ENCODE peak calls at places on chromosomes 3 and 15, in ten cellular contexts. D is SHP77; S is endodermal cell; C is sciatic nerve; Q is AG04449; X is neural crest cell; W is stimulated activated CD4-positive, alpha-beta T cell treated with anti-CD3 and anti-CD28 coated beads, Interleukin-2, amount 100 ng/mL, for 48 hours; Z is KG1; G is naive thymus-derived CD4-positive, alpha-beta T cell; F is HuH-7. T is an unnamed sample.
A peak's percentile ranks its signal among the peaks of the same experiment; 100 is the strongest.

GRCh38 chr3:56324473-56324872 is 143.8 kb downstream of the ERC2 start:
- DNase-seq in D (no peak), S (no peak), C (no peak), Q (no peak), X (no peak), W (no peak), Z (no peak), G (no peak), F (no peak), T (no peak)

GRCh38 chr3:108329508-108329907 is 33.2 kb downstream of the HHLA2 start:
- DNase-seq in D (no peak), S (no peak), C (no peak), Q (no peak), X (no peak), W (no peak), Z (no peak), G (no peak), F (no peak), T (no peak)

GRCh38 chr3:41768363-41768762 is 193.5 kb downstream of the ULK4 start:
- DNase-seq in D (no peak), S (no peak), C (no peak), Q (no peak), X (no peak), W (no peak), Z (no peak), G (no peak), F (no peak), T (no peak)

GRCh38 chr15:58748787-58749531 is 548 bp downstream of the ADAM10 start:
- DNase-seq in D (no peak), S (peak; percentile 79), C (peak; percentile 75), Q (no peak), X (peak; percentile 54), W (peak; percentile 14), Z (no peak), G (peak; percentile 40), F (peak; percentile 23), T (no peak)

GRCh38 chr3:45760878-45761711 is 35.2 kb downstream of the SLC6A20 start:
- DNase-seq in D (peak; percentile 33), S (peak; percentile 87), C (no peak), Q (peak; percentile 3), X (peak; percentile 40), W (peak; percentile 16), Z (no peak), G (no peak), F (peak; percentile 91), T (peak; percentile 38)

GRCh38 chr3:143040264-143040879 is 39.0 kb downstream of the U2SURP start:
- DNase-seq in D (no peak), S (no peak), C (no peak), Q (no peak), X (no peak), W (no peak), Z (no peak), G (no peak), F (peak; percentile 8), T (peak; percentile 4)

GRCh38 chr3:148433665-148434064 is 264.0 kb upstream of the AGTR1 start:
- DNase-seq in D (no peak), S (no peak), C (no peak), Q (no peak), X (no peak), W (no peak), Z (no peak), G (no peak), F (no peak), T (no peak)

GRCh38 chr3:12658593-12659058 is 5.3 kb downstream of the RAF1 start:
- DNase-seq in D (no peak), S (no peak), C (no peak), Q (peak; percentile 77), X (no peak), W (no peak), Z (no peak), G (no peak), F (no peak), T (no peak)

GRCh38 chr15:80177151-80177550 is 24.4 kb downstream of the FAH start:
- DNase-seq in D (no peak), S (no peak), C (no peak), Q (no peak), X (no peak), W (no peak), Z (no peak), G (no peak), F (no peak), T (no peak)

GRCh38 chr3:110955301-110955880 is 116.2 kb upstream of the NECTIN3 start:
- DNase-seq in D (no peak), S (no peak), C (no peak), Q (no peak), X (no peak), W (no peak), Z (no peak), G (no peak), F (no peak), T (no peak)

GRCh38 chr3:47113669-47114365 is 50.1 kb downstream of the SETD2 start:
- DNase-seq in D (no peak), S (no peak), C (no peak), Q (peak; percentile 64), X (no peak), W (no peak), Z (no peak), G (no peak), F (no peak), T (no peak)

GRCh38 chr3:12709334-12709733 is 45.4 kb upstream of the RAF1 start:
- DNase-seq in D (no peak), S (no peak), C (no peak), Q (no peak), X (no peak), W (no peak), Z (no peak), G (no peak), F (no peak), T (no peak)

GRCh38 chr3:184233127-184233843 is 3.9 kb downstream of the VWA5B2 start:
- DNase-seq in D (no peak), S (no peak), C (peak; percentile 46), Q (no peak), X (no peak), W (no peak), Z (no peak), G (no peak), F (no peak), T (no peak)

GRCh38 chr3:148598619-148599018 is 99.1 kb upstream of the AGTR1 start:
- DNase-seq in D (no peak), S (no peak), C (no peak), Q (no peak), X (no peak), W (no peak), Z (no peak), G (no peak), F (no peak), T (no peak)

GRCh38 chr3:179464296-179465092 is 13.2 kb upstream of the GNB4 start:
- DNase-seq in D (no peak), S (no peak), C (no peak), Q (no peak), X (no peak), W (no peak), Z (no peak), G (no peak), F (no peak), T (no peak)

GRCh38 chr15:48868018-48868417 is 9.9 kb upstream of the EID1 start:
- DNase-seq in D (no peak), S (no peak), C (no peak), Q (no peak), X (no peak), W (no peak), Z (no peak), G (no peak), F (no peak), T (peak; percentile 70)

GRCh38 chr15:97944724-97945123 is 15.8 kb upstream of the ARRDC4 start:
- DNase-seq in D (no peak), S (no peak), C (no peak), Q (no peak), X (no peak), W (no peak), Z (no peak), G (no peak), F (no peak), T (no peak)

GRCh38 chr3:114506622-114507300 is 212.9 kb downstream of the TIGIT start:
- DNase-seq in D (no peak), S (no peak), C (no peak), Q (no peak), X (no peak), W (no peak), Z (no peak), G (no peak), F (no peak), T (no peak)

GRCh38 chr3:155130001-155130400 is 49.9 kb downstream of the MME start:
- DNase-seq in D (no peak), S (no peak), C (no peak), Q (no peak), X (no peak), W (no peak), Z (no peak), G (no peak), F (no peak), T (no peak)

GRCh38 chr3:97432914-97433313 is 331.6 kb upstream of the ARL6 start:
- DNase-seq in D (no peak), S (no peak), C (no peak), Q (no peak), X (no peak), W (no peak), Z (no peak), G (no peak), F (no peak), T (no peak)

GRCh38 chr3:112086857-112087524 is 802 bp downstream of the C3orf52 start:
- DNase-seq in D (no peak), S (peak; percentile 64), C (no peak), Q (no peak), X (no peak), W (no peak), Z (no peak), G (no peak), F (no peak), T (no peak)

GRCh38 chr3:48125026-48125704 is 63.1 kb downstream of the CDC25A start:
- DNase-seq in D (no peak), S (peak; percentile 80), C (no peak), Q (peak; percentile 28), X (no peak), W (no peak), Z (no peak), G (no peak), F (no peak), T (no peak)

GRCh38 chr3:171810278-171811058 is at the start of gene PLD1:
- DNase-seq in D (peak; percentile 82), S (no peak), C (peak; percentile 91), Q (no peak), X (peak; percentile 34), W (peak; percentile 28), Z (no peak), G (peak; percentile 9), F (peak; percentile 94), T (peak; percentile 88)

GRCh38 chr3:102715030-102715697 is 280.3 kb downstream of the ZPLD1 start:
- DNase-seq in D (no peak), S (no peak), C (no peak), Q (no peak), X (no peak), W (no peak), Z (no peak), G (no peak), F (no peak), T (no peak)

GRCh38 chr3:197371521-197372075 is 73.2 kb upstream of the DLG1 start:
- DNase-seq in D (no peak), S (no peak), C (no peak), Q (no peak), X (no peak), W (no peak), Z (no peak), G (no peak), F (no peak), T (no peak)

GRCh38 chr3:10160346-10160745 is 4.4 kb upstream of the IRAK2 start:
- DNase-seq in D (no peak), S (no peak), C (no peak), Q (no peak), X (no peak), W (no peak), Z (no peak), G (no peak), F (no peak), T (no peak)

GRCh38 chr3:181210275-181210674 is 220.7 kb upstream of the DNAJC19 start:
- DNase-seq in D (no peak), S (no peak), C (no peak), Q (no peak), X (no peak), W (no peak), Z (no peak), G (no peak), F (no peak), T (peak; percentile 13)

GRCh38 chr3:74651885-74652284 is 37.4 kb upstream of the CNTN3 start:
- DNase-seq in D (no peak), S (no peak), C (no peak), Q (no peak), X (no peak), W (no peak), Z (no peak), G (no peak), F (no peak), T (no peak)

T was measured in NCI-H460.